ENCODE peak calls at places on chromosomes 7 and 10, in eight cellular contexts. One of them, this sample, is unnamed.

GRCh38 chr10:69439350-69439739 is 11.9 kb upstream of the TSPAN15 start:
- DNase-seq in neural crest cell: no peak
- DNase-seq in AG09319: no peak
- DNase-seq in WTC11: no peak
- DNase-seq in body of pancreas: peak; percentile 57
- DNase-seq in nephron progenitor cell: no peak
- DNase-seq in mesothelial cell of epicardium: no peak
- DNase-seq in endothelial cell: no peak
- DNase-seq in this sample: no peak

GRCh38 chr7:22896917-22897316 is 74.3 kb upstream of the TOMM7 start:
- DNase-seq in neural crest cell: no peak
- DNase-seq in AG09319: no peak
- DNase-seq in WTC11: peak; percentile 20
- DNase-seq in body of pancreas: no peak
- DNase-seq in nephron progenitor cell: no peak
- DNase-seq in mesothelial cell of epicardium: no peak
- DNase-seq in endothelial cell: no peak
- DNase-seq in this sample: no peak

GRCh38 chr7:5495581-5496375 is 72.1 kb upstream of the TNRC18 start:
- DNase-seq in neural crest cell: no peak
- DNase-seq in AG09319: no peak
- DNase-seq in WTC11: no peak
- DNase-seq in body of pancreas: peak; percentile 91
- DNase-seq in nephron progenitor cell: no peak
- DNase-seq in mesothelial cell of epicardium: no peak
- DNase-seq in endothelial cell: no peak
- DNase-seq in this sample: no peak

GRCh38 chr7:111266613-111267012 is 175.7 kb downstream of the LRRN3 start:
- DNase-seq in neural crest cell: no peak
- DNase-seq in AG09319: peak; percentile 51
- DNase-seq in WTC11: no peak
- DNase-seq in body of pancreas: no peak
- DNase-seq in nephron progenitor cell: no peak
- DNase-seq in mesothelial cell of epicardium: no peak
- DNase-seq in endothelial cell: no peak
- DNase-seq in this sample: no peak

GRCh38 chr7:43694399-43694748 is 34.9 kb downstream of the COA1 start:
- DNase-seq in neural crest cell: no peak
- DNase-seq in AG09319: peak; percentile 67
- DNase-seq in WTC11: no peak
- DNase-seq in body of pancreas: no peak
- DNase-seq in nephron progenitor cell: no peak
- DNase-seq in mesothelial cell of epicardium: no peak
- DNase-seq in endothelial cell: no peak
- DNase-seq in this sample: no peak

GRCh38 chr7:41732279-41733062 is 29.6 kb upstream of the INHBA start:
- DNase-seq in neural crest cell: no peak
- DNase-seq in AG09319: no peak
- DNase-seq in WTC11: no peak
- DNase-seq in body of pancreas: peak; percentile 6
- DNase-seq in nephron progenitor cell: no peak
- DNase-seq in mesothelial cell of epicardium: no peak
- DNase-seq in endothelial cell: no peak
- DNase-seq in this sample: no peak

GRCh38 chr7:108299251-108300014 is 156.8 kb downstream of the NRCAM start:
- DNase-seq in neural crest cell: no peak
- DNase-seq in AG09319: no peak
- DNase-seq in WTC11: no peak
- DNase-seq in body of pancreas: no peak
- DNase-seq in nephron progenitor cell: no peak
- DNase-seq in mesothelial cell of epicardium: no peak
- DNase-seq in endothelial cell: no peak
- DNase-seq in this sample: no peak

GRCh38 chr10:130220251-130221185 is 84.3 kb downstream of the GLRX3 start:
- DNase-seq in neural crest cell: no peak
- DNase-seq in AG09319: no peak
- DNase-seq in WTC11: no peak
- DNase-seq in body of pancreas: no peak
- DNase-seq in nephron progenitor cell: no peak
- DNase-seq in mesothelial cell of epicardium: no peak
- DNase-seq in endothelial cell: no peak
- DNase-seq in this sample: no peak

GRCh38 chr10:123428302-123428701 is 237.9 kb upstream of the GPR26 start:
- DNase-seq in neural crest cell: no peak
- DNase-seq in AG09319: no peak
- DNase-seq in WTC11: no peak
- DNase-seq in body of pancreas: no peak
- DNase-seq in nephron progenitor cell: no peak
- DNase-seq in mesothelial cell of epicardium: no peak
- DNase-seq in endothelial cell: no peak
- DNase-seq in this sample: no peak

GRCh38 chr10:69661414-69662172 is 31.5 kb downstream of the FAM241B start:
- DNase-seq in neural crest cell: no peak
- DNase-seq in AG09319: no peak
- DNase-seq in WTC11: no peak
- DNase-seq in body of pancreas: no peak
- DNase-seq in nephron progenitor cell: no peak
- DNase-seq in mesothelial cell of epicardium: no peak
- DNase-seq in endothelial cell: no peak
- DNase-seq in this sample: no peak

GRCh38 chr10:26881600-26882331 is 21.0 kb upstream of the ABI1 start:
- DNase-seq in neural crest cell: no peak
- DNase-seq in AG09319: no peak
- DNase-seq in WTC11: no peak
- DNase-seq in body of pancreas: peak; percentile 30
- DNase-seq in nephron progenitor cell: peak; percentile 17
- DNase-seq in mesothelial cell of epicardium: no peak
- DNase-seq in endothelial cell: no peak
- DNase-seq in this sample: no peak

GRCh38 chr7:77544523-77544922 is 7.4 kb downstream of the PTPN12 start:
- DNase-seq in neural crest cell: no peak
- DNase-seq in AG09319: no peak
- DNase-seq in WTC11: no peak
- DNase-seq in body of pancreas: no peak
- DNase-seq in nephron progenitor cell: no peak
- DNase-seq in mesothelial cell of epicardium: no peak
- DNase-seq in endothelial cell: no peak
- DNase-seq in this sample: no peak

GRCh38 chr10:69703256-69703655 is 73.2 kb downstream of the FAM241B start:
- DNase-seq in neural crest cell: no peak
- DNase-seq in AG09319: no peak
- DNase-seq in WTC11: no peak
- DNase-seq in body of pancreas: no peak
- DNase-seq in nephron progenitor cell: no peak
- DNase-seq in mesothelial cell of epicardium: no peak
- DNase-seq in endothelial cell: no peak
- DNase-seq in this sample: no peak

GRCh38 chr10:92880233-92880861 is 32.0 kb downstream of the EXOC6 start:
- DNase-seq in neural crest cell: no peak
- DNase-seq in AG09319: peak; percentile 20
- DNase-seq in WTC11: no peak
- DNase-seq in body of pancreas: peak; percentile 30
- DNase-seq in nephron progenitor cell: no peak
- DNase-seq in mesothelial cell of epicardium: no peak
- DNase-seq in endothelial cell: peak; percentile 28
- DNase-seq in this sample: no peak

GRCh38 chr7:155846156-155846555 is 33.9 kb upstream of the SHH start:
- DNase-seq in neural crest cell: no peak
- DNase-seq in AG09319: no peak
- DNase-seq in WTC11: no peak
- DNase-seq in body of pancreas: no peak
- DNase-seq in nephron progenitor cell: no peak
- DNase-seq in mesothelial cell of epicardium: no peak
- DNase-seq in endothelial cell: no peak
- DNase-seq in this sample: no peak

GRCh38 chr7:28626629-28627262 is 214.4 kb downstream of the CREB5 start:
- DNase-seq in neural crest cell: peak; percentile 29
- DNase-seq in AG09319: no peak
- DNase-seq in WTC11: peak; percentile 70
- DNase-seq in body of pancreas: no peak
- DNase-seq in nephron progenitor cell: peak; percentile 30
- DNase-seq in mesothelial cell of epicardium: no peak
- DNase-seq in endothelial cell: peak; percentile 51
- DNase-seq in this sample: peak; percentile 16

GRCh38 chr10:132136097-132136521 is 50.6 kb upstream of the DPYSL4 start:
- DNase-seq in neural crest cell: no peak
- DNase-seq in AG09319: no peak
- DNase-seq in WTC11: peak; percentile 5
- DNase-seq in body of pancreas: no peak
- DNase-seq in nephron progenitor cell: no peak
- DNase-seq in mesothelial cell of epicardium: peak; percentile 12
- DNase-seq in endothelial cell: no peak
- DNase-seq in this sample: no peak

GRCh38 chr7:50450691-50451051 is 521 bp upstream of the FIGNL1 start:
- DNase-seq in neural crest cell: no peak
- DNase-seq in AG09319: no peak
- DNase-seq in WTC11: peak; percentile 25
- DNase-seq in body of pancreas: peak; percentile 15
- DNase-seq in nephron progenitor cell: no peak
- DNase-seq in mesothelial cell of epicardium: no peak
- DNase-seq in endothelial cell: no peak
- DNase-seq in this sample: no peak

GRCh38 chr10:126391162-126391880 is 3.0 kb upstream of the ADAM12 start:
- DNase-seq in neural crest cell: peak; percentile 28
- DNase-seq in AG09319: no peak
- DNase-seq in WTC11: no peak
- DNase-seq in body of pancreas: peak; percentile 23
- DNase-seq in nephron progenitor cell: no peak
- DNase-seq in mesothelial cell of epicardium: no peak
- DNase-seq in endothelial cell: no peak
- DNase-seq in this sample: no peak

GRCh38 chr10:126387931-126388911 is at the start of gene ADAM12:
- DNase-seq in neural crest cell: peak; percentile 33
- DNase-seq in AG09319: no peak
- DNase-seq in WTC11: peak; percentile 46
- DNase-seq in body of pancreas: peak; percentile 21
- DNase-seq in nephron progenitor cell: peak; percentile 61
- DNase-seq in mesothelial cell of epicardium: peak; percentile 29
- DNase-seq in endothelial cell: peak; percentile 43
- DNase-seq in this sample: no peak

GRCh38 chr10:126384269-126384873 is 3.9 kb downstream of the ADAM12 start:
- DNase-seq in neural crest cell: no peak
- DNase-seq in AG09319: no peak
- DNase-seq in WTC11: no peak
- DNase-seq in body of pancreas: no peak
- DNase-seq in nephron progenitor cell: no peak
- DNase-seq in mesothelial cell of epicardium: no peak
- DNase-seq in endothelial cell: no peak
- DNase-seq in this sample: no peak

GRCh38 chr10:126390324-126390723 is 2.0 kb upstream of the ADAM12 start:
- DNase-seq in neural crest cell: no peak
- DNase-seq in AG09319: no peak
- DNase-seq in WTC11: no peak
- DNase-seq in body of pancreas: no peak
- DNase-seq in nephron progenitor cell: no peak
- DNase-seq in mesothelial cell of epicardium: no peak
- DNase-seq in endothelial cell: no peak
- DNase-seq in this sample: no peak

GRCh38 chr10:126387041-126387908 is 1.0 kb downstream of the ADAM12 start:
- DNase-seq in neural crest cell: peak; percentile 74
- DNase-seq in AG09319: no peak
- DNase-seq in WTC11: peak; percentile 80
- DNase-seq in body of pancreas: peak; percentile 61
- DNase-seq in nephron progenitor cell: peak; percentile 79
- DNase-seq in mesothelial cell of epicardium: peak; percentile 60
- DNase-seq in endothelial cell: peak; percentile 79
- DNase-seq in this sample: peak; percentile 55
- TF ChIP-seq CTCF in neural crest cell: peak; percentile 92
- TF ChIP-seq CTCF in AG09319: peak; percentile 86
- TF ChIP-seq CTCF in WTC11: peak; percentile 67
- TF ChIP-seq CTCF in body of pancreas: peak; percentile 75
- TF ChIP-seq CTCF in nephron progenitor cell: peak; percentile 85
- TF ChIP-seq CTCF in mesothelial cell of epicardium: peak; percentile 83
- TF ChIP-seq CTCF in endothelial cell: peak; percentile 70
- TF ChIP-seq CTCF in this sample: peak; percentile 93

DNA sequence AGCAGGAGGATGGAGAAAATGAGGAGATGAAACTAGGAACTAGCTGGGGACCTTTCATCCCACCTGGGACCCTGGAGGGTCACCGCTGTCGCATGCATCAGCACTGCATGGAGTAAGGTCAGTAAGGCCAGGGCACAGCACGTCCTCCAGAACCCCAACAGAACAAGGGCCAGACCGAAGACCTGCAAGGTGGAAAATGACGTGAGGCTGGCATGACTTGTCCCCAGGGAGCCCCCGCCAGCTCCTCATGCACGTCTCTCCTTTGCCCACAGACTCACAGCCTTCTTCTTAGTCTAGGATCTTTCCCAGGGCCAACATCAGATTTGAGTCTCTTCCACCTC is 4.7 kb downstream of the ZNF488 start:
- DNase-seq in neural crest cell: no peak
- DNase-seq in AG09319: no peak
- DNase-seq in WTC11: no peak
- DNase-seq in body of pancreas: no peak
- DNase-seq in nephron progenitor cell: no peak
- DNase-seq in mesothelial cell of epicardium: no peak
- DNase-seq in endothelial cell: no peak
- DNase-seq in this sample: no peak
- TF ChIP-seq CTCF in neural crest cell: no peak
- TF ChIP-seq CTCF in AG09319: no peak
- TF ChIP-seq CTCF in WTC11: no peak
- TF ChIP-seq CTCF in body of pancreas: no peak
- TF ChIP-seq CTCF in nephron progenitor cell: no peak
- TF ChIP-seq CTCF in mesothelial cell of epicardium: no peak
- TF ChIP-seq CTCF in endothelial cell: no peak
- TF ChIP-seq CTCF in this sample: no peak

GRCh38 chr10:88259381-88259780 is 323.7 kb downstream of the RNLS start:
- DNase-seq in neural crest cell: no peak
- DNase-seq in AG09319: no peak
- DNase-seq in WTC11: no peak
- DNase-seq in body of pancreas: no peak
- DNase-seq in nephron progenitor cell: no peak
- DNase-seq in mesothelial cell of epicardium: no peak
- DNase-seq in endothelial cell: no peak
- DNase-seq in this sample: no peak
- TF ChIP-seq CTCF in neural crest cell: no peak
- TF ChIP-seq CTCF in AG09319: no peak
- TF ChIP-seq CTCF in WTC11: no peak
- TF ChIP-seq CTCF in body of pancreas: no peak
- TF ChIP-seq CTCF in nephron progenitor cell: no peak
- TF ChIP-seq CTCF in mesothelial cell of epicardium: no peak
- TF ChIP-seq CTCF in endothelial cell: no peak
- TF ChIP-seq CTCF in this sample: no peak

DNA sequence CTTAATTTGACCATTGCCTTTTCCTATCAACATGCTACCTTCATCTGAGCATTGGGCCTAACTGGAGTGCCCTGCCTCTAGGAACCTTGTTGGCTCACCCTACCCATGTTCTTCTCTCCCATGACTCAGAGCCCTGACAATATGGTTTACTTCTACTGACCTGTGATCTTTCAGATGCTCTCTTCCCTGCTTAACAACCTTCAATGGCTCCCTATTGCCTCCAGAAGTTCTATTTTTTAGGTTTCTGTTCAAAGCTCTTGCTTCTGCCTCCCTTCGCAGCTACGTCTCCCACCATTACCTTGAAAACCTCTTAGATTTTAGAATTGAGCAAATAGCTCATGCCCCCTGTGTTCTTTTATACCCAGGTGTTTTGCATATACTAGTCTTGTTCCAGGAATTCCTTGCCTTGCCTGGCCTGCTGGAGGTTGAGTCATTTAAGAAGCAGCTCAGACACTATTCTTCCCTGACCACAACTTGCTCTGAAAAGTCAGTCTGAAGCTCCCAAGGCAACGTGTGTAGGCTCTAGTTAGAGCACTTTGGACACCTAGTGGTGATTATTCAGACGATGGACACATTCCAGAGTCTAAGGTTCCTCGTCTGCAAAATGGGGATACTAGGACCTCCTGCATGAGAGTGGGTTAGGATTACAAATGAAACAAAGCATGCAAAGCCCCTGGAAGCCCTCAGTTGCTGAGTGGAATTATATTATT is 64.4 kb upstream of the EMX2 start:
- DNase-seq in neural crest cell: no peak
- DNase-seq in AG09319: peak; percentile 7
- DNase-seq in WTC11: no peak
- DNase-seq in body of pancreas: no peak
- DNase-seq in nephron progenitor cell: no peak
- DNase-seq in mesothelial cell of epicardium: no peak
- DNase-seq in endothelial cell: no peak
- DNase-seq in this sample: no peak
- TF ChIP-seq CTCF in neural crest cell: peak; percentile 43
- TF ChIP-seq CTCF in AG09319: no peak
- TF ChIP-seq CTCF in WTC11: no peak
- TF ChIP-seq CTCF in body of pancreas: peak; percentile 16
- TF ChIP-seq CTCF in nephron progenitor cell: no peak
- TF ChIP-seq CTCF in mesothelial cell of epicardium: no peak
- TF ChIP-seq CTCF in endothelial cell: no peak
- TF ChIP-seq CTCF in this sample: no peak